ENCODE peak calls at places on chromosome 18, in nine cellular contexts. H is WERI-Rb-1, N is H1, A is cardiac fibroblast, C is adrenal gland, L is IMR-90, P is AG10803, S is breast epithelium, E is left ventricle myocardium inferior. F is an unnamed sample.

GRCh38 chr18:74493689-74494088 is 2.5 kb upstream of the CNDP2 start:
- DNase-seq in H (peak), N (peak), A (peak), C (no peak), L (peak), P (peak), S (no peak), E (no peak), F (peak)

GRCh38 chr18:22822024-22822423 is 111.1 kb upstream of the RBBP8 start:
- DNase-seq in H (no peak), N (no peak), A (peak), C (no peak), L (peak), P (peak), S (no peak), E (no peak), F (peak)

GRCh38 chr18:78713064-78713463 is 266.6 kb upstream of the SALL3 start:
- DNase-seq in H (no peak), N (peak), A (no peak), C (no peak), L (no peak), P (no peak), S (peak), E (no peak), F (no peak)

GRCh38 chr18:48792611-48793368 is 158.0 kb downstream of the SMAD7 start:
- DNase-seq in H (peak), N (no peak), A (no peak), C (no peak), L (no peak), P (no peak), S (peak), E (peak), F (no peak)

GRCh38 chr18:56522826-56523225 is 115.6 kb downstream of the TXNL1 start:
- DNase-seq in H (no peak), N (no peak), A (peak), C (no peak), L (peak), P (peak), S (no peak), E (no peak), F (peak)

GRCh38 chr18:13577091-13577697 is 149.2 kb downstream of the FAM210A start:
- DNase-seq in H (no peak), N (no peak), A (peak), C (no peak), L (peak), P (peak), S (no peak), E (no peak), F (peak)

GRCh38 chr18:60295776-60296175 is 76.8 kb downstream of the MC4R start:
- DNase-seq in H (no peak), N (no peak), A (no peak), C (no peak), L (no peak), P (no peak), S (no peak), E (no peak), F (no peak)

GRCh38 chr18:28063181-28063790 is 113.6 kb downstream of the CDH2 start:
- DNase-seq in H (no peak), N (no peak), A (peak), C (no peak), L (peak), P (peak), S (no peak), E (no peak), F (peak)

GRCh38 chr18:22026362-22026761 is 143.0 kb upstream of the GATA6 start:
- DNase-seq in H (peak), N (no peak), A (no peak), C (peak), L (no peak), P (no peak), S (no peak), E (no peak), F (no peak)

GRCh38 chr18:63141777-63142176 is 177.8 kb downstream of the BCL2 start:
- DNase-seq in H (no peak), N (no peak), A (no peak), C (no peak), L (no peak), P (no peak), S (no peak), E (no peak), F (no peak)
- H3K4me3 ChIP-seq in H (no peak), N (no peak), A (no peak), C (no peak), L (no peak), P (no peak), S (no peak), E (no peak), F (no peak)

GRCh38 chr18:52582516-52582915 is 242.5 kb downstream of the DCC start:
- DNase-seq in H (no peak), N (no peak), A (no peak), C (no peak), L (no peak), P (no peak), S (no peak), E (no peak), F (no peak)
- TF ChIP-seq CTCF in H (no peak), N (peak), A (no peak), C (no peak), L (no peak), P (no peak), S (no peak), E (no peak), F (no peak)

GRCh38 chr18:45727068-45727467 is 3.1 kb downstream of the SLC14A1 start:
- DNase-seq in H (no peak), N (no peak), A (no peak), C (no peak), L (no peak), P (no peak), S (no peak), E (no peak), F (no peak)
- H3K4me3 ChIP-seq in H (no peak), N (no peak), A (no peak), C (no peak), L (no peak), P (no peak), S (no peak), E (no peak), F (no peak)

GRCh38 chr18:43648002-43648401 is 370.7 kb upstream of the SYT4 start:
- DNase-seq in H (no peak), N (no peak), A (peak), C (no peak), L (no peak), P (no peak), S (no peak), E (no peak), F (peak)
- TF ChIP-seq CTCF in H (no peak), N (peak), A (no peak), C (no peak), L (no peak), P (peak), S (no peak), E (no peak), F (peak)

GRCh38 chr18:9184998-9185613 is 48.5 kb downstream of the ANKRD12 start:
- DNase-seq in H (no peak), N (no peak), A (peak), C (no peak), L (no peak), P (no peak), S (no peak), E (no peak), F (no peak)
- H3K4me3 ChIP-seq in H (no peak), N (no peak), A (no peak), C (no peak), L (no peak), P (no peak), S (no peak), E (peak), F (no peak)

GRCh38 chr18:77068890-77069312 is 63.7 kb downstream of the MBP start:
- DNase-seq in H (no peak), N (no peak), A (peak), C (no peak), L (peak), P (no peak), S (no peak), E (no peak), F (peak)
- TF ChIP-seq CTCF in H (no peak), N (no peak), A (no peak), C (no peak), L (no peak), P (no peak), S (no peak), E (no peak), F (peak)

DNA sequence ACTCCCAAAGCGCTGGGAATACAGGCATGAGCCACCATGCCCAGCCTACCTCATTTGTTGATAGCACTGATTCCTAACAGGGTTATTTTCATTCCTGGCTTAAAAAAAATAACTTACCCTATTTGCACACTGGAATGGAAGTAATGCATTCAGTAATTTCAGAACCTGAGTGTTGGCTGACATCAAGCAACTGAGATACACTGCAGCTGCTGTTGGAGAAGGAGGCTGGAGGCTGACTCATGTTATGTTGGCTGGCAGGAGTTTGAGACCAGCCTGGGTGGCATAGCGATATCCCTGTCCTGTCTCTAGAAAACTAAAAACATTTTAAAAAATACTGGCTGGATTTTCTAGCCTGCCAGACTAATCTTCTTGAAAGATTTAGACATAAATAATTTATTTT is 385.1 kb upstream of the MEX3C start:
- DNase-seq in H (no peak), N (no peak), A (no peak), C (no peak), L (no peak), P (no peak), S (no peak), E (no peak), F (no peak)
- H3K4me3 ChIP-seq in H (no peak), N (no peak), A (no peak), C (no peak), L (no peak), P (no peak), S (no peak), E (no peak), F (no peak)

DNA sequence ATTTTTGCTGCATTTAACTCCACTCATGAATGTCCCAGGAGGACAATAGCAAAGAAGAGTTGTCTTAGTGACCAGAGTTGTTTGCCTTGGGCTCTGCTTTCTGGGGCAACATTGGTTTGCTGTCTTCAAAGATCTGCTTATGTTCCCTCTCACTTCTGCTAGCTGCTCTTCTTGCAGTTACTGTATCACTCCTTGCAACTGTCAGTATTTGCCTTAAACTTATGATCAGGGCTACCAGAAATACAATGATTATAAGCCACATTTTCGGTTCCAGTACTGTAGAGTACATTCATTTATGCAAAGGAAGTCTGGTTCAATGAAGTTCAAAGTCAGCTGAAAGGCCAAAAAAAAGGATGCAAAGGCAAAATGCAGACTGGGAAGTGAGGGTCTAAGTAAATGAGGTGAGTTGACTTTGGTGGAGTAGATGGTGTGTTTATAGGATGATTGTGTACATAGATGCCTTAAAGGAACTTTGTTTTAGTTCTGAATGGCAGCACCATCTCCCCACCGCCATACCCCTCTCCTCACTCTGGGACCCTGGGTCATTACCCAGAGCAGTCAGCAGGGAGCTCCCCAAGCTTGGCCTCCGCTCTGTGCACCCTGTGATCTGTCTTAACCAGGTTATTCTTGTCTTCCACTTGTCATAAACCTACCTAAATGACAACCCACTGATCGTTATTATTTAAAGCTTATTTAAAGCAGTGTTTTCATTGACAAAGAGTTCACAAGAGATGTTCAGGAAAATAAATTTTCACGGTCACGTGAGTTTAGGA is 236.0 kb downstream of the DOK6 start:
- DNase-seq in H (peak), N (peak), A (no peak), C (no peak), L (no peak), P (no peak), S (no peak), E (no peak), F (peak)
- TF ChIP-seq CTCF in H (peak), N (peak), A (peak), C (no peak), L (peak), P (peak), S (no peak), E (peak), F (peak)

GRCh38 chr18:70489556-70489955 is 200.7 kb downstream of the SOCS6 start:
- DNase-seq in H (no peak), N (no peak), A (no peak), C (no peak), L (no peak), P (no peak), S (no peak), E (no peak), F (no peak)
- H3K4me3 ChIP-seq in H (no peak), N (no peak), A (no peak), C (no peak), L (no peak), P (no peak), S (no peak), E (no peak), F (no peak)